ENCODE peak calls at places on chromosomes 12 and 14, in seven cellular contexts. O is skeletal muscle cell; W is Daoy; E is small intestine; K is stimulated activated CD4-positive, alpha-beta T cell treated with anti-CD3 and anti-CD28 coated beads, Interleukin-15, amount 100 ng/mL, for 48 hours; M is SK-MEL-5; X is EL. D is an unnamed sample.

GRCh38 chr12:63792333-63792732 is 12.6 kb downstream of the RXYLT1 start:
- DNase-seq in E (no peak), X (no peak), M (no peak), O (no peak), K (no peak), W (no peak), D (no peak)

GRCh38 chr12:131132118-131132892 is 178.6 kb downstream of the ADGRD1 start:
- DNase-seq in X (peak; percentile 12), O (no peak), W (peak; percentile 84), K (peak; percentile 58), E (peak; percentile 32), M (peak; percentile 72), D (peak; percentile 77)

GRCh38 chr12:63889721-63890509 is 45.4 kb downstream of the SRGAP1 start:
- DNase-seq in X (peak; percentile 31), K (no peak), M (no peak), W (no peak), O (no peak), E (no peak), D (no peak)

GRCh38 chr12:95118138-95118787 is 44.8 kb upstream of the NR2C1 start:
- DNase-seq in W (peak; percentile 86), X (peak; percentile 90), M (no peak), E (no peak), O (peak; percentile 39), K (no peak), D (no peak)

GRCh38 chr14:53956427-53957201 is at the start of gene BMP4:
- DNase-seq in X (peak; percentile 92), W (peak; percentile 88), K (no peak), M (no peak), E (peak; percentile 83), O (no peak), D (no peak)

GRCh38 chr12:129152291-129153075 is 299.2 kb downstream of the GLT1D1 start:
- DNase-seq in O (no peak), E (no peak), M (no peak), X (no peak), W (peak; percentile 59), K (no peak), D (no peak)

GRCh38 chr14:82776958-82777357 is 1243.3 kb upstream of the SEL1L start:
- DNase-seq in K (no peak), X (no peak), M (no peak), W (no peak), O (no peak), E (no peak), D (no peak)

GRCh38 chr14:89214221-89214965 is 202.6 kb downstream of the FOXN3 start:
- DNase-seq in O (no peak), K (no peak), W (no peak), M (no peak), X (no peak), E (peak; percentile 62), D (peak; percentile 38)

GRCh38 chr12:108846320-108846719 is 11.1 kb downstream of the SSH1 start:
- DNase-seq in W (no peak), X (no peak), O (no peak), M (no peak), E (no peak), K (no peak), D (peak; percentile 90)

GRCh38 chr12:84056-84455 is 17.5 kb downstream of the IQSEC3 start:
- DNase-seq in X (no peak), M (no peak), O (no peak), E (no peak), W (no peak), K (no peak), D (peak; percentile 94)